ENCODE peak calls at places on chromosomes 2 and 18, in nine cellular contexts. F is GM12864, Z is right cardiac atrium, N is GM12865, M is lower leg skin, S is astrocyte of the cerebellum, R is K562, P is heart right ventricle, K is body of pancreas. U is an unnamed sample.
A peak's percentile ranks its signal among the peaks of the same experiment; 100 is the strongest.

GRCh38 chr2:189002079-189002478 is 27.9 kb downstream of the COL3A1 start:
- DNase-seq in F (no peak), N (no peak), R (no peak), Z (no peak), K (no peak), S (no peak), M (no peak), P (no peak), U (no peak)

GRCh38 chr2:97774425-97774824 is 61.0 kb downstream of the ZAP70 start:
- DNase-seq in F (no peak), Z (no peak), M (no peak), S (no peak), P (no peak), K (no peak), N (no peak), R (no peak), U (no peak)

GRCh38 chr2:186129767-186130581 is 356.1 kb upstream of the ZC3H15 start:
- DNase-seq in M (no peak), Z (no peak), S (peak; percentile 69), R (no peak), N (no peak), P (no peak), F (no peak), K (no peak), U (no peak)

GRCh38 chr2:73868204-73868978 is 24.4 kb upstream of the ACTG2 start:
- DNase-seq in N (no peak), K (no peak), F (no peak), S (no peak), P (no peak), M (no peak), Z (no peak), R (no peak), U (no peak)

GRCh38 chr2:236712961-236713673 is 143.5 kb downstream of the ACKR3 start:
- DNase-seq in F (no peak), S (no peak), Z (no peak), R (no peak), K (no peak), P (no peak), N (no peak), M (no peak), U (no peak)

GRCh38 chr2:30217644-30218361 is 13.5 kb upstream of the LBH start:
- DNase-seq in N (no peak), K (peak; percentile 92), Z (peak; percentile 47), R (no peak), S (no peak), M (peak; percentile 74), F (no peak), P (peak; percentile 33), U (no peak)

GRCh38 chr2:223056656-223057418 is 4.8 kb downstream of the KCNE4 start:
- DNase-seq in F (no peak), Z (no peak), P (no peak), N (no peak), R (no peak), K (no peak), S (peak; percentile 80), M (no peak), U (no peak)

GRCh38 chr2:239306274-239307220 is 94.3 kb downstream of the HDAC4 start:
- DNase-seq in R (no peak), N (no peak), P (no peak), Z (no peak), F (no peak), S (no peak), M (peak; percentile 80), K (peak; percentile 8), U (no peak)

GRCh38 chr2:12861344-12861942 is 144.7 kb downstream of the TRIB2 start:
- DNase-seq in N (no peak), K (no peak), F (no peak), S (no peak), R (no peak), P (no peak), Z (no peak), M (no peak), U (no peak)
- H3K4me3 ChIP-seq in N (no peak overlapping the region), K (no peak overlapping the region), F (no peak overlapping the region), S (no peak overlapping the region), R (no peak overlapping the region), P (no peak overlapping the region), Z (no peak overlapping the region), M (no peak overlapping the region), U (no peak overlapping the region)

DNA sequence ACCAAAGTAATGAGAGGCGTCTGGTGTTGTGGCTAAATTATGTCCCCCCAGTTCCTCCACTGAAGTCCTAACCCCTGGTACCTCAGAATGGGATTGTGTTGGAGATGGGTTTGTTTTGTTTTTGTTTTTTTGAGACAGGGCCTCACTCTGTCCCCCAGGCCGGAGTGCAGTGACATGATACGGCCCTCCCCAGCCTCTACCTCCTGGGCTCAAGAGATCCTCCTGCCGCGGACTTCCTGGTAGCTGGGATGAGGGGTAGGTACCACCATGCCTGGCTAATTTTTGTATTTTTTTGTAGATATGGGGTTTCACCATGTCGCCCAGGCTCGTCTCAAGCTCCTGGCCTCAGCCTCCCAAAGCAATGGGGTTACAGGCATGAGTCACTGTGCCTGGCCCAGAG is 73.6 kb upstream of the SMAD7 start:
- DNase-seq in R (no peak), P (no peak), K (no peak), F (no peak), S (no peak), N (no peak), Z (no peak), M (no peak), U (no peak)
- H3K4me3 ChIP-seq in R (no peak overlapping the region), P (no peak overlapping the region), K (no peak overlapping the region), F (no peak overlapping the region), S (no peak overlapping the region), N (no peak overlapping the region), Z (no peak overlapping the region), M (no peak overlapping the region), U (no peak overlapping the region)

GRCh38 chr18:46683252-46683651 is 26.2 kb upstream of the LOXHD1 start:
- DNase-seq in P (no peak), K (no peak), Z (no peak), M (no peak), F (no peak), R (no peak), S (no peak), N (no peak), U (no peak)

GRCh38 chr18:46677609-46678470 is 20.8 kb upstream of the LOXHD1 start:
- DNase-seq in K (no peak), M (no peak), Z (no peak), N (no peak), R (no peak), P (no peak), F (no peak), S (no peak), U (peak; percentile 37)

GRCh38 chr18:46678785-46679404 is 21.9 kb upstream of the LOXHD1 start:
- DNase-seq in Z (no peak), P (no peak), K (no peak), M (no peak), R (no peak), F (no peak), S (no peak), N (no peak), U (no peak)

GRCh38 chr18:46680784-46681695 is 24.0 kb upstream of the LOXHD1 start:
- DNase-seq in N (peak; percentile 20), P (no peak), R (no peak), S (no peak), K (no peak), M (no peak), Z (no peak), F (no peak), U (no peak)

DNA sequence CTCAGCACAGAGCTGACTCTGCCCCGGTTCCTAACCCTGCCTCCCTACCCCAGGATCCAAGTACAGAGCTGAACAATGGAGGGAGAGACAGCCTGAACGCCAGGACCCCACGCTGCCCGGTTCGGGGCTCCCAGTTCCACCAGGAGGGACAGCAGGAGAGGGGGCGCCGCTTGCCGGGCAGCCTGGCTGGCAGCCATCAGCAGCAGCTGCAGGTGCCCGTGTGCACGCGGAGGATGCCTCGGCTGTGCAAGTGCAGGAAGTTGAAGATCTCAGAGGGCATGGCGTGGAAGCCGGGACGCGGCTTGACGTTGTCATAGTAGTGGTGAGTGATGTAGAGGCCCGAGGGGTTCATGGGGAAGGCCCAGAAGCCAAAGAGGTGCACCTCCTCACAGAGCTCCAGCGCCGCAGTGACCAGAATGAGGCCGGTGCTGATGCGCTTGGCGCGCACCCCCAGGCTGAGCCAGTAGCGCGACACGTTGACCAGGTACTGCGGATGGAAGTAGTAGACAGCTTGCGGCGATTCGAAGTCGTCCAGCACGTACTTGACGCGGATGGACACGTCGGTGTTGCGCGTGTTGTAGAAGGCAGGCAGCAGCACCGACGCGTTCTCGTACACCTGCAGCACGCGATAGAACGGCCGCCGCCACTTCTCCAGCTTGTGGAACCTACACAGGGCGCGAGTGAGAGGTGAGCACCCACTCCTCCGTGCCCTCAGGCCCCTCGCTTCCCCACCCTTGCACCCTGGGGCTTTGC is 23.0 kb upstream of the LOXHD1 start:
- DNase-seq in Z (no peak), R (no peak), S (no peak), F (no peak), P (no peak), M (no peak), N (no peak), K (no peak), U (no peak)
- H3K4me3 ChIP-seq in Z (no peak overlapping the region), R (no peak overlapping the region), S (no peak overlapping the region), F (no peak overlapping the region), P (no peak overlapping the region), M (no peak overlapping the region), N (no peak overlapping the region), K (no peak overlapping the region), U (no peak overlapping the region)

GRCh38 chr18:50281295-50281971 is at the start of gene MBD1:
- DNase-seq in N (peak; percentile 99), K (peak; percentile 96), F (peak; percentile 96), R (peak; percentile 87), M (peak; percentile 99), P (peak; percentile 97), Z (peak; percentile 98), S (peak; percentile 97), U (peak; percentile 99)

GRCh38 chr18:50280707-50281294 is 522 bp downstream of the MBD1 start:
- DNase-seq in P (no peak), F (no peak), N (no peak), M (no peak), Z (no peak), R (no peak), S (no peak), K (no peak), U (no peak)

GRCh38 chr18:50277935-50278334 is 3.4 kb downstream of the MBD1 start:
- DNase-seq in S (no peak), R (no peak), K (no peak), N (no peak), F (no peak), P (no peak), Z (no peak), M (no peak), U (no peak)

GRCh38 chr18:50281972-50282520 is 723 bp upstream of the MBD1 start:
- DNase-seq in N (no peak), Z (no peak), P (no peak), R (no peak), M (no peak), F (no peak), K (no peak), S (no peak), U (peak; percentile 65)

DNA sequence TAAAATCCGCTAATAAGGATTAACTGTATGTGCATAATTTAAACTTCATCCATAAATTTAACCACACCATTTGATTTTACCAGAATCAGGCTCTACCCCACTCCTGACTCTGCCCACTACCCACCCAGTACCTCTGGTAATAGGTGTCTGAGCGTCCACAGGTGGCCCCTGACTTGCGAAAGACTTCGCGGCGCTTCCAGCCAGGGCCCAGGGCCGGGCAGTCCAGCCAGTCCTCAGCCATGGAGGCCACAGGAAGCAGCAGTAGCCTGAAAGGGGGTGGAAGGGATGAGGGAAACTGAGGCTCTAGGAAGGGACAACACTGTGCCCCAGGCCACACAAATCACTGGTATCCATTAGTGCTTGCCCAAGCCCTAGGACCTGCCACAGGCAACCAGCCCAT is 1.6 kb downstream of the MBD1 start:
- DNase-seq in R (no peak), Z (no peak), S (no peak), F (no peak), P (no peak), K (no peak), N (no peak), M (no peak), U (no peak)
- H3K4me3 ChIP-seq in R (peak overlapping the region; percentile 74), Z (no peak overlapping the region), S (peak overlapping the region; percentile 81), F (peak overlapping the region; percentile 100), P (no peak overlapping the region), K (no peak overlapping the region), N (peak overlapping the region; percentile 90), M (no peak overlapping the region), U (no peak overlapping the region)

U was measured in adrenal gland.